ENCODE peak calls at places on chromosomes 6 and 20, in eight cellular contexts. A is D721Med; H is fibroblast of lung; O is activated CD4-positive, CD25-positive, alpha-beta regulatory T cell; Y is hippocampal formation; R is HTR-8/SVneo; C is T-helper 9 cell; I is substantia nigra. P is an unnamed sample.

GRCh38 chr20:35002426-35003210 is 47.0 kb downstream of the MYH7B start:
- DNase-seq in C (no peak), R (no peak), O (no peak), H (no peak), Y (no peak), I (no peak), A (no peak), P (no peak)

GRCh38 chr20:60338556-60338955 is 380.3 kb downstream of the CDH26 start:
- DNase-seq in Y (no peak), A (no peak), H (no peak), O (no peak), R (no peak), I (no peak), C (no peak), P (no peak)

GRCh38 chr6:84492246-84493135 is 265.0 kb upstream of the CEP162 start:
- DNase-seq in Y (no peak), R (no peak), C (no peak), A (no peak), O (no peak), H (no peak), I (no peak), P (no peak)

GRCh38 chr6:73710470-73710869 is 14.5 kb downstream of the CD109 start:
- DNase-seq in H (peak; percentile 83), R (peak; percentile 38), A (no peak), I (no peak), C (no peak), O (no peak), Y (no peak), P (peak; percentile 93)

GRCh38 chr6:36963451-36964290 is 9.1 kb downstream of the PI16 start:
- DNase-seq in H (no peak), I (no peak), A (no peak), O (no peak), Y (no peak), C (peak; percentile 30), R (no peak), P (peak; percentile 47)

GRCh38 chr6:32154514-32155161 is 697 bp downstream of the PPT2 start:
- DNase-seq in O (peak; percentile 38), C (peak; percentile 46), R (peak; percentile 71), A (peak; percentile 57), I (peak; percentile 54), H (peak; percentile 60), Y (peak; percentile 51), P (peak; percentile 79)

GRCh38 chr6:116215414-116215813 is 38.5 kb downstream of the TSPYL4 start:
- DNase-seq in R (no peak), H (peak; percentile 51), O (no peak), A (no peak), I (no peak), C (no peak), Y (no peak), P (peak; percentile 55)

GRCh38 chr6:167244991-167245390 is 46.1 kb upstream of the UNC93A start:
- DNase-seq in I (no peak), R (no peak), H (no peak), Y (no peak), O (no peak), A (no peak), C (no peak), P (no peak)

GRCh38 chr20:43999848-44000247 is 85.2 kb downstream of the TOX2 start:
- DNase-seq in Y (no peak), C (no peak), I (no peak), R (no peak), O (no peak), H (no peak), A (no peak), P (no peak)

GRCh38 chr20:49573900-49574416 is 6.0 kb upstream of the PTGIS start:
- DNase-seq in C (no peak), R (no peak), H (peak; percentile 90), A (no peak), I (no peak), O (no peak), Y (no peak), P (no peak)

GRCh38 chr20:41249781-41250281 is 67.7 kb downstream of the ZHX3 start:
- DNase-seq in Y (peak; percentile 30), A (no peak), R (peak; percentile 67), O (no peak), H (peak; percentile 47), I (peak; percentile 51), C (no peak), P (peak; percentile 34)